ENCODE peak calls at places on chromosome 10, in eight cellular contexts. F, P, U, M, Q, Z, D and W are unnamed samples.

GRCh38 chr10:77943086-77943901 is 16.7 kb upstream of the DLG5 start:
- DNase-seq in M (no peak), P (no peak), U (no peak), F (no peak), Q (peak; percentile 43), D (no peak), Z (peak; percentile 98), W (peak; percentile 16)

GRCh38 chr10:68876246-68876918 is 24.7 kb upstream of the DDX50 start:
- DNase-seq in M (no peak), F (no peak), D (no peak), Z (no peak), Q (no peak), P (no peak), U (no peak), W (peak; percentile 17)

GRCh38 chr10:49617281-49618020 is 3.6 kb downstream of the CHAT start:
- DNase-seq in M (no peak), Z (no peak), P (no peak), F (no peak), D (no peak), U (peak; percentile 32), Q (no peak), W (no peak)

GRCh38 chr10:77350711-77351119 is 286.9 kb downstream of the KCNMA1 start:
- DNase-seq in U (no peak), M (peak; percentile 77), Z (peak; percentile 72), D (no peak), P (peak; percentile 68), Q (peak; percentile 94), F (no peak), W (peak; percentile 94)

GRCh38 chr10:43420369-43421200 is 11.6 kb upstream of the HNRNPF start:
- DNase-seq in Q (peak; percentile 82), M (peak; percentile 56), D (peak; percentile 92), U (peak; percentile 87), P (peak; percentile 93), Z (peak; percentile 82), F (peak; percentile 91), W (peak; percentile 40)

GRCh38 chr10:12022580-12023257 is 19.9 kb downstream of the UPF2 start:
- DNase-seq in D (no peak), Z (no peak), M (no peak), F (no peak), U (no peak), Q (no peak), P (no peak), W (no peak)

GRCh38 chr10:24153537-24153936 is 55.4 kb upstream of the KIAA1217 start:
- DNase-seq in Z (no peak), F (no peak), P (no peak), Q (no peak), M (no peak), D (no peak), U (no peak), W (peak; percentile 43)

GRCh38 chr10:4344544-4344994 is 481.4 kb upstream of the AKR1E2 start:
- DNase-seq in Z (peak; percentile 91), Q (peak; percentile 92), F (no peak), U (no peak), M (peak; percentile 64), D (peak; percentile 41), P (peak; percentile 54), W (peak; percentile 70)

GRCh38 chr10:88911121-88911520 is 31.1 kb downstream of the STAMBPL1 start:
- DNase-seq in D (no peak), P (no peak), U (no peak), Q (no peak), Z (no peak), M (no peak), F (no peak), W (no peak)

GRCh38 chr10:13512564-13512963 is 16.2 kb downstream of the BEND7 start:
- DNase-seq in Z (no peak), F (no peak), M (no peak), Q (no peak), P (no peak), D (no peak), U (no peak), W (no peak)

GRCh38 chr10:42986618-42987017 is 90.3 kb upstream of the RET start:
- DNase-seq in P (no peak), F (no peak), Q (no peak), M (no peak), U (no peak), D (no peak), Z (no peak), W (no peak)

GRCh38 chr10:127926455-127926854 is 19.6 kb downstream of the PTPRE start:
- DNase-seq in F (no peak), Z (no peak), M (no peak), Q (no peak), D (no peak), P (no peak), U (no peak), W (no peak)

GRCh38 chr10:110304394-110304779 is 333 bp downstream of the SMNDC1 start:
- DNase-seq in D (no peak), F (no peak), Z (no peak), Q (no peak), U (peak; percentile 78), P (peak; percentile 38), M (no peak), W (no peak)

GRCh38 chr10:5783300-5783699 is 29.9 kb downstream of the GDI2 start:
- DNase-seq in P (no peak), F (no peak), Z (no peak), M (no peak), U (no peak), Q (no peak), D (no peak), W (no peak)

GRCh38 chr10:29949411-29950011 is 109.9 kb downstream of the JCAD start:
- DNase-seq in Q (peak; percentile 38), Z (no peak), D (no peak), U (no peak), M (no peak), P (no peak), F (no peak), W (no peak)

GRCh38 chr10:10794776-10795175 is 222.9 kb upstream of the CELF2 start:
- DNase-seq in Q (no peak), U (no peak), M (no peak), P (no peak), F (no peak), Z (peak; percentile 80), D (no peak), W (peak; percentile 73)

GRCh38 chr10:122323188-122323587 is 51.3 kb upstream of the PLEKHA1 start:
- DNase-seq in D (no peak), Z (no peak), Q (no peak), M (no peak), F (no peak), U (no peak), P (no peak), W (no peak)

GRCh38 chr10:103582331-103583123 is 89.0 kb downstream of the NEURL1 start:
- DNase-seq in M (no peak), U (no peak), P (no peak), F (no peak), Q (no peak), D (no peak), Z (no peak), W (no peak)

GRCh38 chr10:103581499-103581898 is 88.0 kb downstream of the NEURL1 start:
- DNase-seq in Z (no peak), M (no peak), P (no peak), U (no peak), F (no peak), Q (no peak), D (no peak), W (no peak)

GRCh38 chr10:103585011-103585405 is 91.5 kb downstream of the NEURL1 start:
- DNase-seq in Q (no peak), F (no peak), M (no peak), D (no peak), U (no peak), P (no peak), Z (no peak), W (no peak)

GRCh38 chr10:103584216-103585010 is 90.9 kb downstream of the NEURL1 start:
- DNase-seq in U (no peak), M (no peak), F (peak; percentile 58), P (peak; percentile 51), D (peak; percentile 66), Z (no peak), Q (no peak), W (no peak)

DNA sequence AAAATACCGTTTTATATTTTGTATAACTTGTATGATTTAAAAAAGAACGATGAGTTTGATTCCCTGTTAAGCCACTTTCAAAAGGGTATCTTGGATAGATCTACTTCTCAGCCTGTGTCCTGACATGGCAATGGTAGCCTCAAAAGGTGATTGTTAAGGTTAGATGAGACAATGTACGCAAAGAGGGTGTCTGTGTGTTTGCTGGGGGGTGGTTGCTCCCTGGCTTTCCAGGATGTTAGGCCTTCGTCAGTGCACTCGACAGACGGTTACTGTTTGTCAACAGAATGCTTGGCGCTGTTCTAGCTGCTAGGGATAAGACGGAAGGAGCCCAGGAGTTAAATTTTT is 90.3 kb downstream of the NEURL1 start:
- DNase-seq in Z (no peak), M (no peak), F (peak; percentile 37), D (no peak), Q (no peak), U (no peak), P (no peak), W (no peak)
- H3K27ac ChIP-seq in Z (no peak overlapping the region), M (no peak overlapping the region), F (peak overlapping the region; percentile 56), D (no peak overlapping the region), Q (no peak overlapping the region), U (no peak overlapping the region), P (no peak overlapping the region), W (no peak overlapping the region)

GRCh38 chr10:36773652-36774051 is 351.7 kb upstream of the ANKRD30A start:
- DNase-seq in M (no peak), Q (no peak), Z (no peak), D (no peak), U (no peak), F (no peak), P (no peak), W (no peak)
- H3K4me3 ChIP-seq in M (no peak overlapping the region), Q (no peak overlapping the region), Z (no peak overlapping the region), D (no peak overlapping the region), U (no peak overlapping the region), F (no peak overlapping the region), P (no peak overlapping the region), W (no peak overlapping the region)

DNA sequence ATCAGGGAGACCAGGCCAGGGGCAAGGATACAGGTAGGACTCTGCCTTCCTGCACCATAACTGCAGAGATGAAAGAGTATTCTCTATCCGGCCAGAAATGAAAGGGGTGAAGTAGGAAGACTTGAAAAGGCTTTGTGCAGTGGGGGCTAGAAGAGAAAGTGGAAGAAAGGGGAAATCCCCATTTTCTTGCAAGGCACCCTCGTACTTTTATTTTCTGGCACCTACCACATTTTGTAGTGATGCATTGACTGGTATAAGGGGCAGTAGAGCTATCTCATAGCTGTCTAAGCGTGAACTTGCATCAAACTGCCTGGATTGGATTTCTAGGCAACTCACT is 752 bp upstream of the CAMK2G start:
- DNase-seq in U (no peak), Q (no peak), F (peak; percentile 79), P (no peak), D (no peak), M (no peak), Z (no peak), W (no peak)
- H3K27ac ChIP-seq in U (no peak overlapping the region), Q (peak overlapping the region; percentile 96), F (peak overlapping the region; percentile 78), P (no peak overlapping the region), D (no peak overlapping the region), M (peak overlapping the region; percentile 74), Z (no peak overlapping the region), W (no peak overlapping the region)

DNA sequence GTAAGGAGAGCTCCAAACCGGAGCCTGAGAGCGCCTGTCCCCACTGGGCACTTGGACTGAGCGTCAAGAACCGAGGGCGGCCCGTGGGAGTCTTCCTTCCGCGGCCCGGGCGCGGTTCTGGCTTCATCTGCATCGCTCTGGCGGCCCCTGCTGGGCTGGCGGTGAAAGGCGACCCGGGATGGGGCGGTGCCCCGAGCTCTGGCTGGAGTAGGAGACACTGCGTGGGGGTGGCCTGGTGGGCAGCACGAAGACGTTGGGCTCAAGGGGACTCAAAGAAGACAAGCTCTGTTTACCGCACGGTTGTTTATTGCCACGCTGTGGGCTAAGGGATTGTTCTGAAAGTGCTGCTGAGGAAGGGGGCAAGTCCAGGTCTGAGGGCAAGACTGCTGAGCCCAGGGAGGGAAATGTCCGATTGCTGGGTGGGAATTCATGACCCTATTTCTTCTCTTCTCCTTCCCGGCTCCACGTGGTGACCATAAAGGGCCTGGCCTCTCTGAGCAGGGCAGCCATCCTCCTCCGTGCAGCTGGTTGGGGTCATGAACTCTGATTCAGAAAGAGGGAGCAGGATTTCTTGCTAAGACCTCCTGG is 29.8 kb downstream of the PLAU start:
- DNase-seq in M (peak; percentile 76), U (peak; percentile 93), F (peak; percentile 77), Z (peak; percentile 71), D (peak; percentile 86), Q (peak; percentile 73), P (peak; percentile 90), W (peak; percentile 88)
- H3K4me3 ChIP-seq in M (peak overlapping the region; percentile 47), U (peak overlapping the region; percentile 18), F (peak overlapping the region; percentile 44), Z (no peak overlapping the region), D (no peak overlapping the region), Q (no peak overlapping the region), P (no peak overlapping the region), W (peak overlapping the region; percentile 41)